ENCODE peak calls at places on chromosome 13, in eight cellular contexts. H is mesendoderm, G is OCI-LY7, P is coronary artery, U is astrocyte of the spinal cord, Q is tibial artery, M is lower leg skin, S is colonic mucosa. A is an unnamed sample.

GRCh38 chr13:28584873-28585317 is 74.0 kb upstream of the POMP start:
- DNase-seq in S (no peak), M (no peak), G (no peak), U (peak; percentile 63), Q (no peak), P (no peak), H (peak; percentile 8), A (no peak)

GRCh38 chr13:110914293-110915056 is 394 bp downstream of the ANKRD10 start:
- DNase-seq in M (peak; percentile 65), S (peak; percentile 76), H (peak; percentile 77), U (peak; percentile 75), G (peak; percentile 83), P (peak; percentile 88), Q (peak; percentile 83), A (peak; percentile 76)

GRCh38 chr13:112900691-112901091 is 68.3 kb upstream of the MCF2L start:
- DNase-seq in G (no peak), S (no peak), M (no peak), P (no peak), H (no peak), Q (no peak), U (no peak), A (no peak)

GRCh38 chr13:20567881-20568528 is 1.0 kb downstream of the IFT88 start:
- DNase-seq in Q (no peak), S (no peak), H (no peak), P (no peak), U (peak; percentile 1), G (no peak), M (no peak), A (no peak)

GRCh38 chr13:78742659-78743058 is 83.7 kb upstream of the OBI1 start:
- DNase-seq in G (no peak), Q (no peak), H (no peak), S (no peak), M (no peak), U (no peak), P (no peak), A (no peak)

GRCh38 chr13:37816276-37816675 is 53.3 kb downstream of the TRPC4 start:
- DNase-seq in H (no peak), U (no peak), G (no peak), Q (no peak), M (no peak), P (no peak), S (no peak), A (no peak)

GRCh38 chr13:38341149-38341692 is 8.4 kb upstream of the UFM1 start:
- DNase-seq in U (no peak), P (no peak), H (no peak), M (no peak), Q (no peak), G (no peak), S (no peak), A (no peak)

GRCh38 chr13:21583496-21583895 is 20.5 kb downstream of the MICU2 start:
- DNase-seq in P (no peak), G (no peak), H (peak; percentile 72), Q (no peak), S (no peak), U (peak; percentile 51), M (no peak), A (no peak)

GRCh38 chr13:96492758-96493157 is 402.9 kb downstream of the HS6ST3 start:
- DNase-seq in M (no peak), S (no peak), P (no peak), H (no peak), Q (no peak), U (no peak), G (no peak), A (no peak)

GRCh38 chr13:57557979-57558529 is 73.5 kb upstream of the PCDH17 start:
- DNase-seq in H (peak; percentile 69), Q (no peak), P (no peak), S (no peak), M (no peak), U (peak; percentile 3), G (peak; percentile 17), A (peak; percentile 11)

GRCh38 chr13:19985219-19985556 is 26.7 kb downstream of the ZMYM2 start:
- DNase-seq in G (no peak), H (no peak), P (no peak), Q (no peak), U (no peak), M (no peak), S (no peak), A (no peak)

GRCh38 chr13:43221611-43222010 is 198.2 kb downstream of the DNAJC15 start:
- DNase-seq in M (no peak), G (no peak), H (no peak), U (no peak), S (no peak), Q (no peak), P (no peak), A (no peak)

GRCh38 chr13:85638815-85639393 is 160.3 kb downstream of the SLITRK6 start:
- DNase-seq in G (no peak), U (no peak), S (no peak), P (no peak), Q (no peak), H (no peak), M (no peak), A (no peak)

GRCh38 chr13:21326155-21327030 is 132.7 kb downstream of the ZDHHC20 start:
- DNase-seq in U (peak; percentile 35), M (no peak), G (no peak), Q (no peak), H (peak; percentile 52), P (no peak), S (peak; percentile 41), A (no peak)

GRCh38 chr13:70960841-70961443 is 852.7 kb upstream of the KLHL1 start:
- DNase-seq in Q (no peak), G (peak; percentile 1), M (no peak), U (peak; percentile 52), P (no peak), H (peak; percentile 27), S (no peak), A (peak; percentile 22)

GRCh38 chr13:66214467-66214866 is 1015.7 kb downstream of the PCDH9 start:
- DNase-seq in G (no peak), H (no peak), U (no peak), P (no peak), M (no peak), S (no peak), Q (no peak), A (no peak)

GRCh38 chr13:61128850-61129645 is 286.6 kb downstream of the PCDH20 start:
- DNase-seq in U (peak; percentile 38), H (peak; percentile 25), M (no peak), S (no peak), Q (no peak), G (no peak), P (no peak), A (no peak)

GRCh38 chr13:66154354-66154753 is 1075.8 kb downstream of the PCDH9 start:
- DNase-seq in M (no peak), U (no peak), S (no peak), Q (no peak), G (no peak), P (no peak), H (no peak), A (no peak)

DNA sequence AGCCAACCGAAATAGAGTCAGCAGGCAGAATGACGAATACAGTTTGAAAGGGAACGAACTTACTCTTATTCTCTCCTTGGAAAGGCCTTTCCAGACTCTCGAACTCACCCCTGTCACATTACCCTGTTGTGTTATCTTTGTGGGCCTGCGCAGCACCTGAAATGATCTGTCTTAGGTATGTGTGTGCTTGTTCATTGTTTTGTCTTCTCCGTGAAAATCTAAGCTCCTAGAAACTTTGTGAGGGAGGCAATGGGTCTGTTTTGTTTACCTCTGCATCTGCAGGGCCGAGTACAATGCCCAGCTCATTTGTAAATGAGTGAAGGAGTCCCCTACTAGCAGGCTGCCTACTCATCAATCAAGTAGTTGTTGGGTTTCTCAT is 19.6 kb downstream of the HMGB1 start:
- DNase-seq in Q (no peak), U (no peak), H (no peak), M (no peak), G (peak; percentile 54), S (no peak), P (no peak), A (no peak)
- H3K4me3 ChIP-seq in Q (peak overlapping the region; percentile 44), U (peak overlapping the region; percentile 8), H (no peak overlapping the region), M (no peak overlapping the region), G (peak overlapping the region; percentile 87), S (peak overlapping the region; percentile 37), P (peak overlapping the region; percentile 70), A (no peak overlapping the region)

GRCh38 chr13:92315265-92315664 is 911.3 kb upstream of the GPC6 start:
- DNase-seq in M (no peak), Q (no peak), S (no peak), G (no peak), P (no peak), U (no peak), H (no peak), A (no peak)

GRCh38 chr13:92320323-92320722 is 906.3 kb upstream of the GPC6 start:
- DNase-seq in G (no peak), M (no peak), S (no peak), U (no peak), P (no peak), H (no peak), Q (no peak), A (no peak)

GRCh38 chr13:92316030-92316429 is 910.6 kb upstream of the GPC6 start:
- DNase-seq in M (no peak), U (no peak), G (no peak), S (no peak), Q (no peak), P (no peak), H (no peak), A (no peak)

GRCh38 chr13:92317066-92317465 is 909.5 kb upstream of the GPC6 start:
- DNase-seq in Q (no peak), M (no peak), U (peak; percentile 52), S (no peak), H (peak; percentile 74), G (no peak), P (no peak), A (no peak)

GRCh38 chr13:92321174-92321573 is 905.4 kb upstream of the GPC6 start:
- DNase-seq in M (peak; percentile 33), S (no peak), U (no peak), G (no peak), P (no peak), Q (no peak), H (no peak), A (no peak)
- H3K4me3 ChIP-seq in M (no peak overlapping the region), S (no peak overlapping the region), U (no peak overlapping the region), G (no peak overlapping the region), P (no peak overlapping the region), Q (no peak overlapping the region), H (no peak overlapping the region), A (no peak overlapping the region)

GRCh38 chr13:44373247-44373600 is 400 bp upstream of the SERP2 start:
- DNase-seq in H (no peak), G (no peak), Q (no peak), M (no peak), U (no peak), S (no peak), P (no peak), A (no peak)
- H3K4me3 ChIP-seq in H (peak overlapping the region; percentile 32), G (no peak overlapping the region), Q (peak overlapping the region; percentile 77), M (peak overlapping the region; percentile 28), U (peak overlapping the region; percentile 37), S (peak overlapping the region; percentile 56), P (peak overlapping the region; percentile 90), A (no peak overlapping the region)

DNA sequence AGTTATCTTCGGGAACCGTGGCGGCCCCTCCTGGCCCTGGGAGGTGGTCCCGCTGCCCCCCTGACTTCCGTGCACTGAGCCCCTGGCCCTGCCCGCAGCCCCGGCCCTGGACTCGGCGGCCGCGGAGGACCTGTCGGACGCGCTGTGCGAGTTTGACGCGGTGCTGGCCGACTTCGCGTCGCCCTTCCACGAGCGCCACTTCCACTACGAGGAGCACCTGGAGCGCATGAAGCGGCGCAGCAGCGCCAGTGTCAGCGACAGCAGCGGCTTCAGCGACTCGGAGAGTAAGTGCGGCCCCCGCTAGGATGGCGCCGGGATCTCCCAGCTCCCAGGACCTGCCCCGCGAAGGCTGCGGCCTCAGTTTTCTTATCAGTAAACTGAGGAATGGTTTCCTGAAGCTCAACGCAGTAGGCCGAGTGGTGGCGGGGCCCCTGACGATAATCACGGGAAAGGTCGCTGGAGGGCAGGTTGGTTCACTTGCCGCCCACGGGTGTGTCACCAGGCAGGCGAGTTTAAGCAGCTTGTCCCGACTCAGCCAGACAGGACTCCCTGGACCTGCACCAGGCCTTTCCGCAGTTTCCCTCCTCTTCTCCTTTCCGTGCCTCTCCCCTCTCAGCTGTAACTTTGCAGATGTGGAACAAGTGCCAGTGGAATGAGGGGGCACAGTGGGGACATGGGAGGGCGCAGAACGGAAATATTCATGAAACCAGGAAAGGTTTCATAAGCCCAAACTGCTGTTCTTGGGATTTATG is 1.0 kb downstream of the RGCC start:
- DNase-seq in Q (no peak), G (peak; percentile 67), H (peak; percentile 43), S (peak; percentile 32), U (peak; percentile 24), P (no peak), M (peak; percentile 32), A (no peak)
- H3K4me3 ChIP-seq in Q (peak overlapping the region; percentile 67), G (peak overlapping the region; percentile 85), H (peak overlapping the region; percentile 29), S (peak overlapping the region; percentile 48), U (peak overlapping the region; percentile 59), P (peak overlapping the region; percentile 80), M (peak overlapping the region; percentile 60), A (peak overlapping the region; percentile 62)

A was measured in Jurkat, Clone E6-1.